ENCODE peak calls at places on chromosomes 16 and 17, in six cellular contexts. O, K, P, N, Y and R are unnamed samples.

GRCh38 chr16:85998178-85998867 is 99.4 kb downstream of the IRF8 start:
- DNase-seq in O (peak; percentile 43), K (no peak), P (no peak), N (no peak), Y (no peak), R (no peak)

GRCh38 chr17:82228278-82228841 is 482 bp upstream of the SLC16A3 start:
- DNase-seq in O (no peak), K (no peak), P (peak; percentile 80), N (peak; percentile 80), Y (no peak), R (peak; percentile 88)

GRCh38 chr17:79183221-79184158 is 108.9 kb downstream of the ENGASE start:
- DNase-seq in O (no peak), K (no peak), P (peak; percentile 37), N (no peak), Y (no peak), R (peak; percentile 98)

GRCh38 chr17:45963889-45964288 is 35.2 kb upstream of the STH start:
- DNase-seq in O (no peak), K (no peak), P (no peak), N (no peak), Y (no peak), R (no peak)

GRCh38 chr17:46889519-46889918 is 33.4 kb upstream of the GOSR2 start:
- DNase-seq in O (no peak), K (no peak), P (no peak), N (no peak), Y (no peak), R (no peak)

GRCh38 chr17:50533185-50533584 is 650 bp downstream of the EPN3 start:
- DNase-seq in O (no peak), K (no peak), P (no peak), N (no peak), Y (no peak), R (peak; percentile 83)

GRCh38 chr16:22278841-22279240 is 18.4 kb upstream of the POLR3E start:
- DNase-seq in O (no peak), K (no peak), P (no peak), N (no peak), Y (no peak), R (peak; percentile 71)

GRCh38 chr16:3662601-3663000 is 8.1 kb downstream of the DNASE1 start:
- DNase-seq in O (no peak), K (no peak), P (no peak), N (peak; percentile 54), Y (no peak), R (no peak)

GRCh38 chr16:57020651-57021050 is 31.3 kb downstream of the NLRC5 start:
- DNase-seq in O (peak; percentile 37), K (no peak), P (no peak), N (no peak), Y (no peak), R (peak; percentile 14)

GRCh38 chr16:14600164-14600563 is 29.9 kb downstream of the PARN start:
- DNase-seq in O (no peak), K (peak; percentile 27), P (no peak), N (no peak), Y (peak; percentile 34), R (peak; percentile 53)

GRCh38 chr16:29678691-29679267 is at the start of gene QPRT:
- DNase-seq in O (no peak), K (peak; percentile 41), P (peak; percentile 32), N (peak; percentile 77), Y (no peak), R (peak; percentile 95)

GRCh38 chr17:12024332-12024731 is 3.7 kb downstream of the MAP2K4 start:
- DNase-seq in O (no peak), K (peak; percentile 74), P (no peak), N (no peak), Y (no peak), R (no peak)

GRCh38 chr17:1718362-1719165 is 5.9 kb upstream of the WDR81 start:
- DNase-seq in O (peak; percentile 58), K (no peak), P (no peak), N (no peak), Y (no peak), R (peak; percentile 24)

GRCh38 chr17:41329279-41329925 is 13.9 kb upstream of the KRTAP17-1 start:
- DNase-seq in O (no peak), K (peak; percentile 39), P (peak; percentile 58), N (peak; percentile 71), Y (peak; percentile 18), R (peak; percentile 80)

GRCh38 chr17:79671387-79671752 is 59.4 kb upstream of the ENPP7 start:
- DNase-seq in O (no peak), K (no peak), P (no peak), N (peak; percentile 22), Y (no peak), R (peak; percentile 73)

GRCh38 chr16:726438-727290 is at the start of the genes CCDC78 and HAGHL:
- DNase-seq in O (peak; percentile 84), K (peak; percentile 40), P (peak; percentile 74), N (peak; percentile 65), Y (no peak), R (peak; percentile 98)

GRCh38 chr17:7220593-7221280 is 999 bp downstream of the ACADVL start:
- DNase-seq in O (no peak), K (peak; percentile 36), P (peak; percentile 84), N (peak; percentile 79), Y (no peak), R (peak; percentile 88)

GRCh38 chr17:39573447-39574298 is 34.0 kb downstream of the NEUROD2 start:
- DNase-seq in O (peak; percentile 72), K (peak; percentile 8), P (peak; percentile 67), N (peak; percentile 79), Y (peak; percentile 33), R (peak; percentile 97)

GRCh38 chr16:30893082-30893743 is 664 bp downstream of the BCL7C start:
- DNase-seq in O (peak; percentile 71), K (no peak), P (peak; percentile 44), N (no peak), Y (no peak), R (peak; percentile 82)

GRCh38 chr17:66312912-66313311 is 10.5 kb downstream of the PRKCA start:
- DNase-seq in O (no peak), K (no peak), P (no peak), N (no peak), Y (no peak), R (no peak)

GRCh38 chr17:8210761-8211458 is 535 bp upstream of the AURKB start:
- DNase-seq in O (no peak), K (no peak), P (no peak), N (no peak), Y (no peak), R (no peak)

GRCh38 chr17:71828182-71828596 is 292.6 kb upstream of the SOX9 start:
- DNase-seq in O (no peak), K (no peak), P (no peak), N (no peak), Y (no peak), R (peak; percentile 56)

GRCh38 chr16:17327671-17328335 is 143.0 kb downstream of the XYLT1 start:
- DNase-seq in O (no peak), K (no peak), P (no peak), N (no peak), Y (no peak), R (no peak)

GRCh38 chr17:55089955-55090573 is 121.5 kb downstream of the STXBP4 start:
- DNase-seq in O (no peak), K (no peak), P (peak; percentile 73), N (no peak), Y (no peak), R (no peak)